ENCODE peak calls at places on chromosomes 4 and X, in seven cellular contexts. N is Peyer's patch; O is activated CD4-positive, alpha-beta T cell treated with anti-CD3 and anti-CD28 coated beads for 1 hour; W is mucosa of descending colon; Q is pons; J is AG04450; K is MCF 10A. D is an unnamed sample.

GRCh38 chr4:86107112-86107511 is 252.7 kb downstream of the MAPK10 start:
- DNase-seq in Q (no peak), J (no peak), O (no peak), K (no peak), N (no peak), W (no peak), D (no peak)

GRCh38 chr4:158754385-158755180 is 14.2 kb upstream of the FNIP2 start:
- DNase-seq in J (no peak), N (no peak), W (no peak), K (no peak), O (no peak), Q (no peak), D (no peak)

GRCh38 chr4:7651461-7651921 is 216.8 kb upstream of the PSAPL1 start:
- DNase-seq in Q (peak), W (no peak), K (peak), O (no peak), J (no peak), N (no peak), D (no peak)

GRCh38 chrX:7233632-7234406 is 85.9 kb upstream of the PUDP start:
- DNase-seq in W (no peak), N (no peak), K (peak), Q (no peak), O (no peak), J (no peak), D (no peak)

GRCh38 chr4:179097741-179098140 is 1655.5 kb upstream of the AGA start:
- DNase-seq in K (peak), W (no peak), N (no peak), J (peak), O (no peak), Q (peak), D (peak)

GRCh38 chr4:114811564-114812360 is 213.2 kb downstream of the UGT8 start:
- DNase-seq in J (no peak), O (no peak), N (no peak), K (peak), Q (no peak), W (no peak), D (no peak)

GRCh38 chrX:24426921-24427746 is 38.0 kb upstream of the PDK3 start:
- DNase-seq in J (no peak), O (no peak), Q (no peak), N (no peak), W (peak), K (no peak), D (no peak)

GRCh38 chr4:4395849-4396627 is 9.1 kb downstream of the NSG1 start:
- DNase-seq in K (no peak), Q (peak), W (no peak), N (no peak), O (no peak), J (peak), D (no peak)

GRCh38 chr4:80104927-80105326 is 31.9 kb upstream of the ANTXR2 start:
- DNase-seq in O (no peak), J (no peak), W (no peak), Q (no peak), N (no peak), K (no peak), D (no peak)

GRCh38 chr4:44448548-44449443 is at the start of gene KCTD8:
- DNase-seq in K (peak), J (peak), Q (peak), O (no peak), N (no peak), W (peak), D (no peak)

GRCh38 chrX:116824785-116825184 is 362.0 kb upstream of the CT83 start:
- DNase-seq in K (no peak), O (no peak), W (no peak), J (no peak), Q (no peak), N (no peak), D (no peak)

GRCh38 chr4:10026485-10026884 is 5.2 kb upstream of the SLC2A9 start:
- DNase-seq in Q (no peak), K (no peak), J (no peak), O (no peak), N (no peak), W (no peak), D (no peak)

GRCh38 chr4:86596802-86597201 is 2.7 kb downstream of the PTPN13 start:
- DNase-seq in N (no peak), W (no peak), J (no peak), Q (no peak), O (no peak), K (peak), D (no peak)

GRCh38 chr4:20456416-20456815 is 204.7 kb downstream of the SLIT2 start:
- DNase-seq in J (no peak), K (no peak), Q (no peak), W (no peak), O (no peak), N (no peak), D (peak)

GRCh38 chr4:63460075-63460474 is 949.2 kb downstream of the TECRL start:
- DNase-seq in N (no peak), O (no peak), K (no peak), W (no peak), Q (no peak), J (no peak), D (no peak)

GRCh38 chrX:68292471-68292870 is 140.8 kb downstream of the OPHN1 start:
- DNase-seq in W (no peak), J (no peak), K (no peak), O (no peak), N (no peak), Q (no peak), D (peak)

D was measured in RKO.